ENCODE peak calls at places on chromosomes 5 and 9, in six cellular contexts. U, I, N, Z, R and X are unnamed samples.

GRCh38 chr5:31664566-31664965 is 25.6 kb downstream of the PDZD2 start:
- DNase-seq in N (no peak), Z (no peak), I (no peak), R (no peak), U (no peak), X (no peak)

GRCh38 chr5:119991645-119992044 is 362.3 kb downstream of the FAM170A start:
- DNase-seq in Z (no peak), U (no peak), N (no peak), R (no peak), I (no peak), X (no peak)

GRCh38 chr9:86126998-86127972 is 27.9 kb upstream of the GOLM1 start:
- DNase-seq in R (no peak), N (peak), U (peak), Z (peak), I (peak), X (peak)

GRCh38 chr5:75461679-75462078 is 49.8 kb downstream of the CERT1 start:
- DNase-seq in Z (no peak), U (no peak), I (no peak), N (no peak), R (no peak), X (no peak)

GRCh38 chr5:106521701-106522100 is 1149.0 kb downstream of the EFNA5 start:
- DNase-seq in I (no peak), N (no peak), U (no peak), Z (no peak), R (no peak), X (no peak)

GRCh38 chr9:96522371-96522770 is 72.4 kb downstream of the HABP4 start:
- DNase-seq in U (no peak), R (no peak), I (no peak), N (no peak), Z (no peak), X (no peak)

GRCh38 chr9:105554042-105554441 is 3.9 kb upstream of the FKTN start:
- DNase-seq in R (no peak), Z (no peak), U (no peak), N (peak), I (no peak), X (no peak)

GRCh38 chr5:133891390-133891789 is 77.0 kb downstream of the C5orf15 start:
- DNase-seq in I (no peak), Z (no peak), U (no peak), R (no peak), N (no peak), X (no peak)

GRCh38 chr5:10334830-10335229 is 18.7 kb upstream of the MARCHF6 start:
- DNase-seq in Z (no peak), U (no peak), N (no peak), R (peak), I (no peak), X (no peak)

GRCh38 chr5:69217732-69218568 is 16.7 kb upstream of the CDK7 start:
- DNase-seq in R (peak), N (peak), Z (peak), U (peak), I (peak), X (peak)
- TF ChIP-seq POLR2A in R (peak), N (peak), Z (peak), U (peak), I (peak), X (no peak)

GRCh38 chr5:675111-675875 is 17.9 kb downstream of the TPPP start:
- DNase-seq in N (peak), I (no peak), Z (no peak), U (no peak), R (no peak), X (peak)
- TF ChIP-seq POLR2A in N (no peak), I (no peak), Z (no peak), U (no peak), R (no peak), X (no peak)

GRCh38 chr5:174045470-174046025 is at the start of gene NSG2:
- DNase-seq in U (peak), N (peak), I (peak), Z (peak), R (no peak), X (peak)
- TF ChIP-seq POLR2A in U (no peak), N (no peak), I (no peak), Z (no peak), R (no peak), X (no peak)

DNA sequence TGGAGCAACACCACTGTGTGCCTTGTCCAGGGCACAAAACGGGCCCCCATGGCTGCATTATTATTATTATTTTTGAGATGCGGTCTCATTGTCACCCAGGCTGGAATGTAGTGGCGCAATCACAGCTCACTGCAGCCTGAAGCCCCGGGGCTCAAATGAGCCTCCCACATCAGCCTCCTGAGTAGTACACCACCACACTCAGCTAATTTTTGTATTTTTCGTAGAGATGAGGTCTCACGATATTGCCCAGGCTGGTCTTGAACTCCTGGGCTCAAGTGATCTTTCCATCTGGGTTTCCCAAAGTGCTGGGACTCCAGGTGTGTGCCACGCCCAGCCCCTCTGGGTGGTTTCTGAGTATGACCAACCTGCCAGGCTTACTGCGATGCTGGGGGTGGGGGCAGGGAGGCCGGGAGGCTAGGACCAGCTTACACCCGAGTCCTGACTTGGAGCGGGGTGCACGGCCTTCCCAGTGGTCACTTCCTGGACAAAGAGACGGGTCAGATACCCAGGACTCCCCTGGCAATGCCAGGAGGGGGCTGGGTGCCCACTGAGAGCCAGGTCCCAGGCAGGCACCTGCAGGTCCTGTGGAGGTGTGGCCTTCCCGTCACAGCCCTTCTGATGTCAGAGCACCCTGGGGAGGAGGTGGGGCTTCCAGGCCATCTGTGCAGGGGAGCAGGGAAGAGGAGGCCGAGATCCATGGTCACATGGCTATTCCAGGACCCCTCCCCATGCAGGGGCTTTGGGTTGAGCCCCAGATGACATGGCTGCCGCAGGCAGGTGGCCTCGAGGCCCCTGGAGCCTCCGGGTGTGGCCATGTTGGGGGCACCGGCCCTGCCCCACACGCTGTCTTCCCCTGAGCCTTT is 8.3 kb upstream of the NRARP start:
- DNase-seq in R (no peak), U (peak), Z (no peak), I (peak), N (no peak), X (no peak)
- TF ChIP-seq POLR2A in R (no peak), U (no peak), Z (no peak), I (no peak), N (no peak), X (no peak)

GRCh38 chr5:1845696-1846095 is 37.0 kb downstream of the IRX4 start:
- DNase-seq in N (no peak), Z (no peak), U (no peak), I (no peak), R (no peak), X (no peak)

GRCh38 chr5:1840071-1840547 is 38.9 kb downstream of the NDUFS6 start:
- DNase-seq in N (no peak), U (no peak), I (no peak), R (no peak), Z (no peak), X (no peak)

GRCh38 chr5:1840741-1841521 is 39.7 kb downstream of the NDUFS6 start:
- DNase-seq in R (no peak), N (peak), I (no peak), U (no peak), Z (no peak), X (no peak)

GRCh38 chr5:1844708-1845436 is 37.9 kb downstream of the IRX4 start:
- DNase-seq in U (no peak), N (no peak), Z (no peak), R (no peak), I (no peak), X (no peak)

GRCh38 chr5:1842026-1842819 is 40.5 kb downstream of the IRX4 start:
- DNase-seq in Z (no peak), R (no peak), N (no peak), U (no peak), I (no peak), X (no peak)
- TF ChIP-seq POLR2A in Z (no peak), R (no peak), N (no peak), U (no peak), I (no peak), X (no peak)

GRCh38 chr5:179837076-179838011 is 16.6 kb downstream of the SQSTM1 start:
- DNase-seq in N (no peak), U (no peak), Z (no peak), I (no peak), R (no peak), X (no peak)
- TF ChIP-seq POLR2A in N (no peak), U (no peak), Z (no peak), I (no peak), R (no peak), X (no peak)

GRCh38 chr9:3507395-3508077 is 18.3 kb downstream of the RFX3 start:
- DNase-seq in U (no peak), Z (no peak), R (no peak), N (no peak), I (no peak), X (no peak)
- TF ChIP-seq POLR2A in U (no peak), Z (no peak), R (no peak), N (no peak), I (no peak), X (no peak)

GRCh38 chr5:33315170-33315569 is 125.6 kb upstream of the TARS1 start:
- DNase-seq in I (no peak), Z (no peak), U (no peak), R (no peak), N (no peak), X (no peak)

GRCh38 chr5:33310471-33310870 is 130.3 kb upstream of the TARS1 start:
- DNase-seq in N (no peak), R (no peak), U (no peak), Z (no peak), I (no peak), X (no peak)

GRCh38 chr5:33311893-33312292 is 128.9 kb upstream of the TARS1 start:
- DNase-seq in N (no peak), I (no peak), U (no peak), R (no peak), Z (no peak), X (no peak)

GRCh38 chr5:33313150-33313549 is 127.6 kb upstream of the TARS1 start:
- DNase-seq in N (no peak), R (no peak), I (no peak), U (peak), Z (no peak), X (no peak)

DNA sequence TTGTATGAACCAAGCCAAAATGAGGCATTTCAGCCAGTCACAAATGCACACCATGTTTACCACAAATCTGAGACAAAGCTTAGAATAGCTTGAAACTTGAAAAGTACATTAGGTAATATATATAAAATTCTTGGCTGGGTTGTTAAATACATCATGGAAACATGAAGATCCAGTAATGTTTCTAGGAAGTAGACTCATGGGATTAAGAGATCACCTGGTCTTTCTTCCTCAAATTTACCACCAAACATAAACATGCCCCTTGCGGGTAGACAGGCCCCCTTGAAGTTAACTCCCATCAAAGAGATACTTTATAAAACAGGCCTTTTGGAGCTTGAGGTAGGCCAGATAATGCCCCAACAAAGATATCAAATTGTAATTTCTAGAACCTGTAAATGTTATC is 128.1 kb upstream of the TARS1 start:
- DNase-seq in U (no peak), N (no peak), R (no peak), Z (no peak), I (no peak), X (no peak)
- TF ChIP-seq POLR2A in U (no peak), N (no peak), R (no peak), Z (no peak), I (no peak), X (no peak)